ENCODE peak calls at places on chromosomes 5 and 9, in nine cellular contexts. L is mucosa of descending colon; O is NCI-H2081; Q is bronchial epithelial cell; K is caudate nucleus; R is cardiac fibroblast; W is fibroblast of pulmonary artery; T is NCI-H1417; A is stimulated activated naive CD4-positive, alpha-beta T cell treated with Interleukin-2 at 50 U/mL for 16 hours. S is an unnamed sample.

GRCh38 chr5:161851691-161852299 is 3.9 kb downstream of the GABRA1 start:
- DNase-seq in O (no peak), R (peak; percentile 0), Q (peak; percentile 16), W (no peak), A (no peak), L (no peak), T (peak; percentile 16), K (peak; percentile 8), S (peak; percentile 2)

GRCh38 chr5:16034640-16035039 is 145.0 kb downstream of the MARCHF11 start:
- DNase-seq in A (no peak), L (no peak), T (no peak), O (no peak), Q (no peak), K (no peak), W (no peak), R (no peak), S (no peak)

GRCh38 chr5:95822038-95822407 is 503 bp downstream of the GLRX start:
- DNase-seq in L (peak; percentile 77), Q (no peak), T (peak; percentile 69), A (peak; percentile 10), O (peak; percentile 23), W (peak; percentile 77), K (peak; percentile 38), R (peak; percentile 73), S (peak; percentile 59)

GRCh38 chr9:136426787-136427186 is 12.9 kb downstream of the INPP5E start:
- DNase-seq in Q (no peak), A (no peak), R (no peak), K (no peak), T (no peak), W (no peak), O (no peak), L (no peak), S (no peak)

GRCh38 chr9:134466869-134467616 is 140.8 kb downstream of the RXRA start:
- DNase-seq in Q (no peak), L (no peak), O (no peak), R (no peak), A (no peak), K (no peak), T (no peak), W (no peak), S (no peak)

GRCh38 chr5:139137703-139138102 is 60.5 kb downstream of the SIL1 start:
- DNase-seq in T (peak; percentile 58), Q (peak; percentile 37), L (no peak), R (peak; percentile 72), K (no peak), W (peak; percentile 72), A (no peak), O (peak; percentile 56), S (peak; percentile 32)

GRCh38 chr9:18544456-18544855 is 70.5 kb downstream of the ADAMTSL1 start:
- DNase-seq in L (no peak), O (no peak), T (no peak), K (no peak), W (no peak), Q (peak; percentile 36), R (no peak), A (no peak), S (no peak)

GRCh38 chr9:127642047-127642740 is 30.1 kb downstream of the STXBP1 start:
- DNase-seq in W (no peak), L (no peak), T (no peak), A (no peak), R (no peak), Q (no peak), O (no peak), K (no peak), S (no peak)

GRCh38 chr9:116499434-116499833 is 187.7 kb upstream of the TRIM32 start:
- DNase-seq in L (no peak), K (no peak), T (no peak), W (no peak), Q (peak; percentile 50), O (no peak), A (no peak), R (no peak), S (no peak)

GRCh38 chr9:3912817-3913216 is 387.0 kb upstream of the RFX3 start:
- DNase-seq in A (no peak), O (no peak), T (no peak), Q (no peak), W (peak; percentile 32), K (no peak), L (no peak), R (peak; percentile 32), S (no peak)

GRCh38 chr5:110351451-110351850 is 375.0 kb downstream of the TMEM232 start:
- DNase-seq in L (no peak), W (no peak), A (no peak), K (no peak), O (no peak), T (no peak), Q (no peak), R (peak; percentile 16), S (peak; percentile 25)

GRCh38 chr5:96896806-96897205 is 20.5 kb downstream of the ERAP2 start:
- DNase-seq in O (no peak), L (no peak), T (no peak), Q (no peak), A (no peak), R (no peak), K (no peak), W (no peak), S (no peak)

GRCh38 chr9:82346040-82346439 is 357.5 kb downstream of the SPATA31D1 start:
- DNase-seq in Q (no peak), O (no peak), L (no peak), T (no peak), R (no peak), K (no peak), A (no peak), W (no peak), S (no peak)

GRCh38 chr5:90803891-90804290 is 245.3 kb downstream of the ADGRV1 start:
- DNase-seq in R (no peak), L (no peak), W (no peak), T (no peak), K (no peak), Q (peak; percentile 67), A (no peak), O (no peak), S (no peak)

S was measured in astrocyte of the spinal cord.